ENCODE peak calls at places on chromosomes 5 and 9, in four cellular contexts. D is testis; B is effector memory CD4-positive, alpha-beta T cell; K is CD4-positive, CD25-positive, alpha-beta regulatory T cell. G is an unnamed sample. For H3K27me3, the result is how much of the 10 kb centered on the place peaks cover.

GRCh38 chr9:121640076-121640475 is 11.4 kb upstream of the DAB2IP start:
- DNase-seq in K (peak), D (peak), B (no peak), G (peak)

GRCh38 chr9:96654450-96655197 is 493 bp downstream of the PRXL2C start:
- DNase-seq in D (peak), B (peak), K (peak), G (peak)

GRCh38 chr5:161751265-161751664 is 65.7 kb downstream of the GABRA6 start:
- DNase-seq in K (no peak), B (no peak), D (no peak), G (no peak)

GRCh38 chr9:9558907-9559306 is 1053.9 kb downstream of the PTPRD start:
- DNase-seq in D (no peak), B (no peak), K (no peak), G (no peak)

GRCh38 chr9:31418419-31418818 is 966.0 kb upstream of the ACO1 start:
- DNase-seq in B (no peak), D (no peak), K (no peak), G (no peak)

GRCh38 chr5:154117930-154118329 is 72.6 kb upstream of the GALNT10 start:
- DNase-seq in K (no peak), D (no peak), B (no peak), G (no peak)

GRCh38 chr9:133612051-133612450 is 2.9 kb upstream of the FAM163B start:
- DNase-seq in B (no peak), K (no peak), D (no peak), G (no peak)

GRCh38 chr5:143352691-143353090 is 50.8 kb downstream of the NR3C1 start:
- DNase-seq in K (peak), D (no peak), B (no peak), G (no peak)

GRCh38 chr5:21181726-21182125 is 1193.7 kb upstream of the CDH18 start:
- DNase-seq in K (no peak), B (no peak), D (no peak), G (no peak)

GRCh38 chr5:82692826-82693225 is 384.4 kb downstream of the TMEM167A start:
- DNase-seq in B (no peak), D (no peak), K (no peak), G (no peak)

GRCh38 chr9:128456613-128457061 is 831 bp downstream of the ODF2 start:
- DNase-seq in B (peak), D (peak), K (peak), G (peak)

GRCh38 chr5:86881493-86882090 is 263.9 kb downstream of the COX7C start:
- DNase-seq in B (no peak), D (no peak), K (no peak), G (no peak)

GRCh38 chr5:37071901-37072581 is 177.1 kb downstream of the CPLANE1 start:
- DNase-seq in D (peak), B (no peak), K (no peak), G (no peak)

GRCh38 chr5:72767289-72768010 is 49.0 kb upstream of the TNPO1 start:
- DNase-seq in D (no peak), B (no peak), K (no peak), G (peak)

GRCh38 chr9:84002344-84002743 is 21.7 kb downstream of the RMI1 start:
- DNase-seq in D (no peak), B (no peak), K (peak), G (no peak)

GRCh38 chr5:52360985-52361384 is 426.7 kb upstream of the ITGA1 start:
- DNase-seq in D (no peak), B (no peak), K (no peak), G (no peak)

GRCh38 chr5:176365663-176366574 is 632 bp downstream of the ARL10 start:
- DNase-seq in K (peak), D (peak), B (peak), G (peak)

GRCh38 chr5:179292681-179293080 is 52.6 kb downstream of the ADAMTS2 start:
- DNase-seq in K (no peak), B (no peak), D (no peak), G (no peak)

GRCh38 chr9:137679695-137680305 is 61.0 kb downstream of the EHMT1 start:
- DNase-seq in D (no peak), K (no peak), B (no peak), G (no peak)

GRCh38 chr5:132267931-132268501 is 10.5 kb downstream of the PDLIM4 start:
- DNase-seq in B (no peak), D (no peak), K (no peak), G (peak)

GRCh38 chr9:125472926-125473701 is 211.5 kb downstream of the GAPVD1 start:
- DNase-seq in K (no peak), B (no peak), D (no peak), G (peak)

DNA sequence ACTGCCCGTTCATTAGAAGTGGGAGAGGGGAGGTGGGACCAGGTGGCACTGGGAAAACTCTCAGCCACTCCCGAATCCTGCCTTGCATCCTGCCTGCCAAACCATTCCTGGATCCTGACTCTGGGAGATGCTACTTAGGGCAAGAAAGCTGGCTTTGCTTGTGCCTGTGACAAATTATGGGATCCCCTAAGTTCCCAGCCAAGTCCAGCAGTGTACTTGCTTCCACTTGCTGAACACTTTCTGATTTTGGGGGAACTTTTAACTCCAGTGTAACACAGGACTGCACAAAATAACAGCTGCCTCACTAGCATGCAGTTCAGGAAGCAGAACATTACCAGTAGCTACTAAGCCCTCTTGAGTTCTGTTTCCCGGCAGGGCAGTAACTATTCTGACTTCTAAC is 12.5 kb upstream of the NKX2-5 start:
- DNase-seq in D (no peak), K (no peak), B (no peak), G (no peak)
- H3K27me3 ChIP-seq in D (under half), K (under half), B (under half), G (under half)

GRCh38 chr9:113989781-113990569 is 88.1 kb downstream of the AMBP start:
- DNase-seq in B (no peak), K (no peak), D (no peak), G (no peak)

GRCh38 chr9:113988951-113989780 is 88.9 kb downstream of the AMBP start:
- DNase-seq in D (peak), K (no peak), B (no peak), G (peak)

GRCh38 chr9:113991714-113992113 is 86.4 kb downstream of the AMBP start:
- DNase-seq in D (no peak), B (no peak), K (no peak), G (no peak)

GRCh38 chr9:113990975-113991471 is 87.1 kb downstream of the AMBP start:
- DNase-seq in K (no peak), D (peak), B (no peak), G (no peak)

DNA sequence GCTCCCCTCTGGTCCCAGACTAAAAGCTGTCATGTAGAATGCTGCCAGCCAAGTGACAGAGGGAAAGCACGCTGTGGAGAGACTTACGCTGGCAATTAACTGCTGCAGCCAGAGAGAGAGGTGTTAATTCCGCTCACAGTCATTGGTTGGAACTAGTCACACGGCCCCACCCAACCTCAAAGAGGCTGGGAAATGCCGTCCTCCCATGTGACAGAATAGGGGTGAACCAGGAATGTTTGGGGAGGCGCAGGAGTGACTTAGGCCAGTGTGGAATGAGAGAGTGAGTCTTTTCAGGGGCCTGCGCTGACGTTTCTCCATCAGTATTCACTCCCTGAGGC is 87.6 kb downstream of the AMBP start:
- DNase-seq in B (no peak), K (no peak), D (no peak), G (no peak)
- H3K27me3 ChIP-seq in B (under half), K (under half), D (under half), G (under half)

GRCh38 chr5:2708132-2708531 is 43.3 kb downstream of the IRX2 start:
- DNase-seq in B (no peak), K (no peak), D (no peak), G (no peak)
- H3K27me3 ChIP-seq in B (under half), K (under half), D (under half), G (under half)

GRCh38 chr9:126688617-126689016 is 74.9 kb downstream of the LMX1B start:
- DNase-seq in D (no peak), B (no peak), K (no peak), G (no peak)
- H3K27me3 ChIP-seq in D (under half), B (under half), K (under half), G (under half)

DNA sequence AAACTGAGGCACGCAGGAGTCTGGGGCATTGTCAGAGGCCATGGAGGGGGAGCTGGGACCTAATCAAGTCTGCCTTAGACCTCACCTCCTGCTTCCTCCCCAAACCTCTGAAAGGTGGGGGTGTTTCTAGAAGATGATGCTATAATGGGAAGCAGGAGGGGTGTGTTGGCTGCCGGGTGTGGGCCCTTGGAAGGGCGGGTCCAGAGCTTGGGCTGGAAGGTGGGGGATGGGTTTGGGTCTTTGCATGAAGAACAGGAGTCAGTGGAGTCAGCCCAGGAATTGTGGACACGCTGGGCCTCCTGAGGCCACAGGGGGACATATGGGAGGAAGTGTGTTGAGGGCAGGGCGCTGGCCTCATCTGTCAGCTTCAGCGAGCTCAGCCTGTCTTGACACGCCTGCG is 101.0 kb upstream of the FCN2 start:
- DNase-seq in D (no peak), K (no peak), B (no peak), G (no peak)
- H3K27me3 ChIP-seq in D (under half), K (under half), B (under half), G (under half)

GRCh38 chr9:97851450-97851883 is 1.6 kb upstream of the FOXE1 start:
- DNase-seq in B (no peak), K (no peak), D (no peak), G (no peak)
- H3K27me3 ChIP-seq in B (half or more), K (half or more), D (under half), G (under half)

DNA sequence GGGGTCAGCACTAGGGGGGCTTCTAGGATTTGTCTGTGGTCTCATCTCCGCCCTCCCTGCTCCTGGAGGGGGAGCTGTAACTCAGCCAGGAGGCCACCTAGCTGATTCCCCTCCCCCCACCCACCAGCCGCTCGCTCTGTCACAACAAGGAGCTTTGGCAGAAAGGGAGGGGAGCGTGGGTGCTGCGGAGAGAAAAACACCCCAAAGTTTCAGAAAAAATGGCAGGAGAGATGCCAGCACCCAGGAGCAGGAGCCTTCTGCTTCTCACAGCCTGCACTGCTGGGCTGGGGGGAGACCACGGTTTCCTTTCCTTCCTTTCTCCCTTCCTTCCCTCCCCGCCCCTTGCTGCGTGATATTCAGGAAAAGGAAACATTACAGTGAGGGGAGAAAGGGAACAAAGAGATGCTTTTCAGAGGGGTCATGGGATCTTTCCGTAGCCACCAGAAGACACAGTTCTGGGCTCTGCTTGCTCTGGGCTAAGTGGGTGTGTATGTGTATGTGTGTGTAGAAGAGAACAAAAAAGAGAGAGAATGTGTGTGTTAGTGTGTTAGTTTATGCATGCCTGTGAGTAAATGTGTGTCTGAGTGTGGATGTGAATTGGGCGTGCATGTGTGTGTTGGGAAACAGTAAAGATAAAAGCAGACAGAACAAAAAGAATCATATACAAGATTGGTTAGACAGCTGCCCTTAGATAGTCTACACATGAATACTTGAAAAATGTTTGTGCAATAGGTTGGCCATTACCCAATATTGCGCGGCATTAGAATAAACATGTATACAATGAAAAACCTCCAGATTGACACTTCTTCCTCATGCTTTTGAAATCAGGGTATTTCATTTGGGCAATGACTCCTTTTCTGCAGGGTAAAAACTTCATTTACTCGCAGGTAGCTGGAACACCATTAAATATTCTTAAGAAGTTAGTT is 36.4 kb upstream of the HSPA9 start:
- DNase-seq in D (no peak), B (no peak), K (peak), G (peak)
- H3K27me3 ChIP-seq in D (under half), B (under half), K (under half), G (under half)

DNA sequence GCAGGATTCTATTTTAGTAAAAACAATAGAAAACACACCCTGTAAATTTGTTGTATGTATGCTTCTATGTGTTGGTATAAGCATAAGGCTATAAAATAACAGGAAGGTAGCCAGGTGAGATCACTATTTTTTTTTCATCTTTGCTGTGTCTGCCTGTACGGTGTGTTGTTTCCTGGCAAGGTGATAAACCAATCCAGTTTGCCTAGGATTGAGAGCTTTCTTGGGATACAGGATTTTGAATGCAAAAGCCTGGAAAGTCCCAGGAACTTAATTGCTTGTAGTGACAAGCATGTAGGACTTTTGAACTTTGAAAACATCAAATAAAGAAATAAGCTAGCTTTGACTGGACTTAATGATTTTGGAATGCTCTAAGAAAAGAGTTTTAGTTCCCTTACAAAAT is 83.3 kb upstream of the RORB start:
- DNase-seq in K (no peak), D (no peak), B (no peak), G (no peak)
- H3K27me3 ChIP-seq in K (under half), D (under half), B (under half), G (under half)

GRCh38 chr9:131557855-131558548 is 12.7 kb downstream of the PRRT1B start:
- DNase-seq in K (no peak), D (no peak), B (no peak), G (no peak)

GRCh38 chr9:131554088-131554864 is 9.0 kb downstream of the PRRT1B start:
- DNase-seq in B (no peak), D (no peak), K (no peak), G (no peak)

GRCh38 chr9:131552030-131552429 is 6.7 kb downstream of the PRRT1B start:
- DNase-seq in K (no peak), D (no peak), B (no peak), G (no peak)

GRCh38 chr9:131555841-131556673 is 10.7 kb downstream of the PRRT1B start:
- DNase-seq in K (no peak), B (no peak), D (no peak), G (no peak)

GRCh38 chr9:131554865-131555351 is 9.6 kb downstream of the PRRT1B start:
- DNase-seq in D (no peak), K (no peak), B (no peak), G (no peak)
- H3K27me3 ChIP-seq in D (under half), K (under half), B (under half), G (under half)

DNA sequence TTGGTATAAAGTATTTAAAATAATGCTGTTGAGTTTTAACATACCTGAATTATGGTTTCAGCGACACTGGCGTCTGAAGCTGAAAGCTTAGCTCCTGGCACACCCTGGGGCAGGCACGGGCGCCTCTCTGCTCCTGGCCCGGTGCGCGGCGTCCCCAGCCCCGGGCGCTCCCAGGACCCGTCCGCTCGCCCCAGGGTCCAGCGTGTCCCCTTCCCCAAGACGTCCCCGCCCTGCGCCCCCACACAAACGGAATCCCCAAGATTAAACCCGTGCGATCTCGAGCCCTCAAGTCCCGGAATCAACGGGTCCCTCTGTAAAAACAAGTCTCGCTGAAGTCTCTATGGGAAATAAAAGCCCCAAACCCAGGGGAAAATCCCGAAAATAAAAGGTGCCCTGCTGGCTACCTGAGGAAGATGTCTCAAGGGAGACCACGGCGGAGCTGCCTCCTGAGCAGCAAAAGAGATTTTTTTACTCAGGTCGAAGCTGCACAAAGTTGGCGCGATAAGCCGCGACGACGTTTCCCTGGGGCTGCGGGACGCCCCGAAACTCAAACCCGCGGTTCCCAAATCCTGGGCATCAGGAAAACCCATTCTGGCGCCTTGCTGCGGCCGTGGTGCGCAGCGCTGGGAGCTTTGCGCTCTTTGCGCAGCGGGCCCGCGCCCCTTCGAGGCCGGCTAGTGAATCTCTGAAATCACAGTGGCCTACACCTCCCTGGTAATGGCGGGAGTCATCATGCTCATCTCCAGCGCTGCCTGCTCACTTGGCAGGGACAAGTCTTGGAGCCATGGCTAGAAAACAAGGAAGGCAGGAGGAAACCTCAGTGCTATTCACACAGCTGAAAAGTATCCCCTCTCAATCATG is 6.3 kb upstream of the IFNA8 start:
- DNase-seq in K (no peak), B (no peak), D (peak), G (no peak)
- H3K27me3 ChIP-seq in K (under half), B (under half), D (under half), G (under half)

G was measured in right cardiac atrium.